ENCODE peak calls at places on chromosome 11, in ten cellular contexts. One of them, this sample, is unnamed.

GRCh38 chr11:92580931-92581330 is 356.3 kb downstream of the FAT3 start:
- DNase-seq in amniotic stem cell: no peak
- DNase-seq in germinal center: no peak
- DNase-seq in AG09319: no peak
- DNase-seq in NCI-H2081: no peak
- DNase-seq in kidney tubule cell: no peak
- DNase-seq in stimulated activated CD4-positive, alpha-beta T cell treated with anti-CD3 and anti-CD28 coated beads, Interleukin-1b, Interleukin-23, amount 100 ng/mL, for 1 hour: no peak
- DNase-seq in cerebellar cortex: no peak
- DNase-seq in HTR-8/SVneo: no peak
- DNase-seq in T-helper 1 cell: no peak
- DNase-seq in this sample: no peak

GRCh38 chr11:78371221-78371899 is 46.3 kb downstream of the GAB2 start:
- DNase-seq in amniotic stem cell: no peak
- DNase-seq in germinal center: peak; percentile 10
- DNase-seq in AG09319: no peak
- DNase-seq in NCI-H2081: no peak
- DNase-seq in kidney tubule cell: no peak
- DNase-seq in stimulated activated CD4-positive, alpha-beta T cell treated with anti-CD3 and anti-CD28 coated beads, Interleukin-1b, Interleukin-23, amount 100 ng/mL, for 1 hour: no peak
- DNase-seq in cerebellar cortex: no peak
- DNase-seq in HTR-8/SVneo: no peak
- DNase-seq in T-helper 1 cell: no peak
- DNase-seq in this sample: no peak

GRCh38 chr11:13169709-13170108 is 107.9 kb upstream of the BMAL1 start:
- DNase-seq in amniotic stem cell: peak; percentile 45
- DNase-seq in germinal center: no peak
- DNase-seq in AG09319: peak; percentile 41
- DNase-seq in NCI-H2081: no peak
- DNase-seq in kidney tubule cell: peak; percentile 78
- DNase-seq in stimulated activated CD4-positive, alpha-beta T cell treated with anti-CD3 and anti-CD28 coated beads, Interleukin-1b, Interleukin-23, amount 100 ng/mL, for 1 hour: no peak
- DNase-seq in cerebellar cortex: no peak
- DNase-seq in HTR-8/SVneo: no peak
- DNase-seq in T-helper 1 cell: no peak
- DNase-seq in this sample: no peak

GRCh38 chr11:43866520-43866919 is 14.1 kb upstream of the ALKBH3 start:
- DNase-seq in amniotic stem cell: no peak
- DNase-seq in germinal center: no peak
- DNase-seq in AG09319: no peak
- DNase-seq in NCI-H2081: no peak
- DNase-seq in kidney tubule cell: no peak
- DNase-seq in stimulated activated CD4-positive, alpha-beta T cell treated with anti-CD3 and anti-CD28 coated beads, Interleukin-1b, Interleukin-23, amount 100 ng/mL, for 1 hour: no peak
- DNase-seq in cerebellar cortex: no peak
- DNase-seq in HTR-8/SVneo: no peak
- DNase-seq in T-helper 1 cell: no peak
- DNase-seq in this sample: no peak

GRCh38 chr11:108025387-108026080 is 16.8 kb downstream of the CUL5 start:
- DNase-seq in amniotic stem cell: no peak
- DNase-seq in germinal center: no peak
- DNase-seq in AG09319: no peak
- DNase-seq in NCI-H2081: no peak
- DNase-seq in kidney tubule cell: no peak
- DNase-seq in stimulated activated CD4-positive, alpha-beta T cell treated with anti-CD3 and anti-CD28 coated beads, Interleukin-1b, Interleukin-23, amount 100 ng/mL, for 1 hour: no peak
- DNase-seq in cerebellar cortex: no peak
- DNase-seq in HTR-8/SVneo: no peak
- DNase-seq in T-helper 1 cell: no peak
- DNase-seq in this sample: peak; percentile 36

GRCh38 chr11:118882489-118882888 is 1.2 kb upstream of the CXCR5 start:
- DNase-seq in amniotic stem cell: no peak
- DNase-seq in germinal center: no peak
- DNase-seq in AG09319: no peak
- DNase-seq in NCI-H2081: no peak
- DNase-seq in kidney tubule cell: no peak
- DNase-seq in stimulated activated CD4-positive, alpha-beta T cell treated with anti-CD3 and anti-CD28 coated beads, Interleukin-1b, Interleukin-23, amount 100 ng/mL, for 1 hour: no peak
- DNase-seq in cerebellar cortex: no peak
- DNase-seq in HTR-8/SVneo: no peak
- DNase-seq in T-helper 1 cell: peak; percentile 59
- DNase-seq in this sample: no peak

GRCh38 chr11:61967924-61968757 is 707 bp upstream of the FTH1 start:
- DNase-seq in amniotic stem cell: no peak
- DNase-seq in germinal center: peak; percentile 62
- DNase-seq in AG09319: no peak
- DNase-seq in NCI-H2081: peak; percentile 49
- DNase-seq in kidney tubule cell: peak; percentile 52
- DNase-seq in stimulated activated CD4-positive, alpha-beta T cell treated with anti-CD3 and anti-CD28 coated beads, Interleukin-1b, Interleukin-23, amount 100 ng/mL, for 1 hour: no peak
- DNase-seq in cerebellar cortex: peak; percentile 46
- DNase-seq in HTR-8/SVneo: no peak
- DNase-seq in T-helper 1 cell: peak; percentile 60
- DNase-seq in this sample: no peak

GRCh38 chr11:31995525-31996123 is 95.2 kb upstream of the RCN1 start:
- DNase-seq in amniotic stem cell: no peak
- DNase-seq in germinal center: no peak
- DNase-seq in AG09319: peak; percentile 4
- DNase-seq in NCI-H2081: no peak
- DNase-seq in kidney tubule cell: no peak
- DNase-seq in stimulated activated CD4-positive, alpha-beta T cell treated with anti-CD3 and anti-CD28 coated beads, Interleukin-1b, Interleukin-23, amount 100 ng/mL, for 1 hour: no peak
- DNase-seq in cerebellar cortex: peak; percentile 80
- DNase-seq in HTR-8/SVneo: peak; percentile 17
- DNase-seq in T-helper 1 cell: peak; percentile 42
- DNase-seq in this sample: peak; percentile 79

GRCh38 chr11:108597736-108598355 is 4.3 kb upstream of the EXPH5 start:
- DNase-seq in amniotic stem cell: no peak
- DNase-seq in germinal center: no peak
- DNase-seq in AG09319: no peak
- DNase-seq in NCI-H2081: no peak
- DNase-seq in kidney tubule cell: no peak
- DNase-seq in stimulated activated CD4-positive, alpha-beta T cell treated with anti-CD3 and anti-CD28 coated beads, Interleukin-1b, Interleukin-23, amount 100 ng/mL, for 1 hour: no peak
- DNase-seq in cerebellar cortex: no peak
- DNase-seq in HTR-8/SVneo: no peak
- DNase-seq in T-helper 1 cell: no peak
- DNase-seq in this sample: no peak

GRCh38 chr11:108511851-108512474 is 13.8 kb upstream of the POGLUT3 start:
- DNase-seq in amniotic stem cell: no peak
- DNase-seq in germinal center: no peak
- DNase-seq in AG09319: no peak
- DNase-seq in NCI-H2081: no peak
- DNase-seq in kidney tubule cell: peak; percentile 98
- DNase-seq in stimulated activated CD4-positive, alpha-beta T cell treated with anti-CD3 and anti-CD28 coated beads, Interleukin-1b, Interleukin-23, amount 100 ng/mL, for 1 hour: no peak
- DNase-seq in cerebellar cortex: no peak
- DNase-seq in HTR-8/SVneo: no peak
- DNase-seq in T-helper 1 cell: no peak
- DNase-seq in this sample: no peak

GRCh38 chr11:34305095-34305692 is 52.6 kb downstream of the ABTB2 start:
- DNase-seq in amniotic stem cell: no peak
- DNase-seq in germinal center: no peak
- DNase-seq in AG09319: no peak
- DNase-seq in NCI-H2081: no peak
- DNase-seq in kidney tubule cell: peak; percentile 37
- DNase-seq in stimulated activated CD4-positive, alpha-beta T cell treated with anti-CD3 and anti-CD28 coated beads, Interleukin-1b, Interleukin-23, amount 100 ng/mL, for 1 hour: no peak
- DNase-seq in cerebellar cortex: peak; percentile 11
- DNase-seq in HTR-8/SVneo: no peak
- DNase-seq in T-helper 1 cell: no peak
- DNase-seq in this sample: no peak

GRCh38 chr11:16052750-16053149 is 303.6 kb downstream of the SOX6 start:
- DNase-seq in amniotic stem cell: no peak
- DNase-seq in germinal center: no peak
- DNase-seq in AG09319: no peak
- DNase-seq in NCI-H2081: no peak
- DNase-seq in kidney tubule cell: no peak
- DNase-seq in stimulated activated CD4-positive, alpha-beta T cell treated with anti-CD3 and anti-CD28 coated beads, Interleukin-1b, Interleukin-23, amount 100 ng/mL, for 1 hour: no peak
- DNase-seq in cerebellar cortex: no peak
- DNase-seq in HTR-8/SVneo: no peak
- DNase-seq in T-helper 1 cell: no peak
- DNase-seq in this sample: peak; percentile 35

GRCh38 chr11:3109921-3110706 is 52.9 kb upstream of the CARS1 start:
- DNase-seq in amniotic stem cell: no peak
- DNase-seq in germinal center: peak; percentile 71
- DNase-seq in AG09319: no peak
- DNase-seq in NCI-H2081: no peak
- DNase-seq in kidney tubule cell: peak; percentile 37
- DNase-seq in stimulated activated CD4-positive, alpha-beta T cell treated with anti-CD3 and anti-CD28 coated beads, Interleukin-1b, Interleukin-23, amount 100 ng/mL, for 1 hour: no peak
- DNase-seq in cerebellar cortex: peak; percentile 14
- DNase-seq in HTR-8/SVneo: peak; percentile 51
- DNase-seq in T-helper 1 cell: peak; percentile 14
- DNase-seq in this sample: peak; percentile 44

GRCh38 chr11:77557553-77557952 is 32.2 kb upstream of the AQP11 start:
- DNase-seq in amniotic stem cell: no peak
- DNase-seq in germinal center: no peak
- DNase-seq in AG09319: no peak
- DNase-seq in NCI-H2081: peak; percentile 21
- DNase-seq in kidney tubule cell: peak; percentile 11
- DNase-seq in stimulated activated CD4-positive, alpha-beta T cell treated with anti-CD3 and anti-CD28 coated beads, Interleukin-1b, Interleukin-23, amount 100 ng/mL, for 1 hour: no peak
- DNase-seq in cerebellar cortex: peak; percentile 62
- DNase-seq in HTR-8/SVneo: no peak
- DNase-seq in T-helper 1 cell: no peak
- DNase-seq in this sample: peak; percentile 62

GRCh38 chr11:119782673-119783072 is 53.7 kb upstream of the NECTIN1 start:
- DNase-seq in amniotic stem cell: no peak
- DNase-seq in germinal center: no peak
- DNase-seq in AG09319: no peak
- DNase-seq in NCI-H2081: no peak
- DNase-seq in kidney tubule cell: no peak
- DNase-seq in stimulated activated CD4-positive, alpha-beta T cell treated with anti-CD3 and anti-CD28 coated beads, Interleukin-1b, Interleukin-23, amount 100 ng/mL, for 1 hour: no peak
- DNase-seq in cerebellar cortex: peak; percentile 62
- DNase-seq in HTR-8/SVneo: no peak
- DNase-seq in T-helper 1 cell: no peak
- DNase-seq in this sample: peak; percentile 20

GRCh38 chr11:16096336-16096735 is 260.0 kb downstream of the SOX6 start:
- DNase-seq in amniotic stem cell: no peak
- DNase-seq in germinal center: no peak
- DNase-seq in AG09319: no peak
- DNase-seq in NCI-H2081: no peak
- DNase-seq in kidney tubule cell: peak; percentile 7
- DNase-seq in stimulated activated CD4-positive, alpha-beta T cell treated with anti-CD3 and anti-CD28 coated beads, Interleukin-1b, Interleukin-23, amount 100 ng/mL, for 1 hour: no peak
- DNase-seq in cerebellar cortex: no peak
- DNase-seq in HTR-8/SVneo: no peak
- DNase-seq in T-helper 1 cell: no peak
- DNase-seq in this sample: no peak

GRCh38 chr11:67260406-67260805 is 5.9 kb upstream of the GRK2 start:
- DNase-seq in amniotic stem cell: no peak
- DNase-seq in germinal center: no peak
- DNase-seq in AG09319: no peak
- DNase-seq in NCI-H2081: no peak
- DNase-seq in kidney tubule cell: no peak
- DNase-seq in stimulated activated CD4-positive, alpha-beta T cell treated with anti-CD3 and anti-CD28 coated beads, Interleukin-1b, Interleukin-23, amount 100 ng/mL, for 1 hour: no peak
- DNase-seq in cerebellar cortex: no peak
- DNase-seq in HTR-8/SVneo: no peak
- DNase-seq in T-helper 1 cell: no peak
- DNase-seq in this sample: no peak

GRCh38 chr11:73189315-73189714 is 28.8 kb upstream of the P2RY2 start:
- DNase-seq in amniotic stem cell: no peak
- DNase-seq in germinal center: peak; percentile 72
- DNase-seq in AG09319: no peak
- DNase-seq in NCI-H2081: no peak
- DNase-seq in kidney tubule cell: no peak
- DNase-seq in stimulated activated CD4-positive, alpha-beta T cell treated with anti-CD3 and anti-CD28 coated beads, Interleukin-1b, Interleukin-23, amount 100 ng/mL, for 1 hour: no peak
- DNase-seq in cerebellar cortex: no peak
- DNase-seq in HTR-8/SVneo: no peak
- DNase-seq in T-helper 1 cell: no peak
- DNase-seq in this sample: no peak

GRCh38 chr11:45949992-45950407 is 27.5 kb downstream of the LARGE2 start:
- DNase-seq in amniotic stem cell: no peak
- DNase-seq in germinal center: no peak
- DNase-seq in AG09319: no peak
- DNase-seq in NCI-H2081: no peak
- DNase-seq in kidney tubule cell: no peak
- DNase-seq in stimulated activated CD4-positive, alpha-beta T cell treated with anti-CD3 and anti-CD28 coated beads, Interleukin-1b, Interleukin-23, amount 100 ng/mL, for 1 hour: no peak
- DNase-seq in cerebellar cortex: peak; percentile 7
- DNase-seq in HTR-8/SVneo: no peak
- DNase-seq in T-helper 1 cell: no peak
- DNase-seq in this sample: no peak

GRCh38 chr11:2566223-2567025 is 121.6 kb downstream of the KCNQ1 start:
- DNase-seq in amniotic stem cell: no peak
- DNase-seq in germinal center: no peak
- DNase-seq in AG09319: no peak
- DNase-seq in NCI-H2081: no peak
- DNase-seq in kidney tubule cell: no peak
- DNase-seq in stimulated activated CD4-positive, alpha-beta T cell treated with anti-CD3 and anti-CD28 coated beads, Interleukin-1b, Interleukin-23, amount 100 ng/mL, for 1 hour: no peak
- DNase-seq in cerebellar cortex: no peak
- DNase-seq in HTR-8/SVneo: no peak
- DNase-seq in T-helper 1 cell: no peak
- DNase-seq in this sample: no peak

GRCh38 chr11:61912991-61913698 is 4.2 kb downstream of the RAB3IL1 start:
- DNase-seq in amniotic stem cell: no peak
- DNase-seq in germinal center: no peak
- DNase-seq in AG09319: no peak
- DNase-seq in NCI-H2081: no peak
- DNase-seq in kidney tubule cell: no peak
- DNase-seq in stimulated activated CD4-positive, alpha-beta T cell treated with anti-CD3 and anti-CD28 coated beads, Interleukin-1b, Interleukin-23, amount 100 ng/mL, for 1 hour: no peak
- DNase-seq in cerebellar cortex: no peak
- DNase-seq in HTR-8/SVneo: no peak
- DNase-seq in T-helper 1 cell: no peak
- DNase-seq in this sample: no peak

GRCh38 chr11:72613977-72614376 is 60.2 kb downstream of the PDE2A start:
- DNase-seq in amniotic stem cell: no peak
- DNase-seq in germinal center: peak; percentile 88
- DNase-seq in AG09319: no peak
- DNase-seq in NCI-H2081: no peak
- DNase-seq in kidney tubule cell: no peak
- DNase-seq in stimulated activated CD4-positive, alpha-beta T cell treated with anti-CD3 and anti-CD28 coated beads, Interleukin-1b, Interleukin-23, amount 100 ng/mL, for 1 hour: no peak
- DNase-seq in cerebellar cortex: no peak
- DNase-seq in HTR-8/SVneo: no peak
- DNase-seq in T-helper 1 cell: no peak
- DNase-seq in this sample: no peak

GRCh38 chr11:64078905-64079304 is 43.2 kb downstream of the FLRT1 start:
- DNase-seq in amniotic stem cell: no peak
- DNase-seq in germinal center: no peak
- DNase-seq in AG09319: no peak
- DNase-seq in NCI-H2081: no peak
- DNase-seq in kidney tubule cell: no peak
- DNase-seq in stimulated activated CD4-positive, alpha-beta T cell treated with anti-CD3 and anti-CD28 coated beads, Interleukin-1b, Interleukin-23, amount 100 ng/mL, for 1 hour: no peak
- DNase-seq in cerebellar cortex: no peak
- DNase-seq in HTR-8/SVneo: no peak
- DNase-seq in T-helper 1 cell: no peak
- DNase-seq in this sample: no peak

GRCh38 chr11:86608251-86608799 is 64.1 kb downstream of the ME3 start:
- DNase-seq in amniotic stem cell: peak; percentile 62
- DNase-seq in germinal center: peak; percentile 23
- DNase-seq in AG09319: peak; percentile 59
- DNase-seq in NCI-H2081: peak; percentile 41
- DNase-seq in kidney tubule cell: peak; percentile 78
- DNase-seq in stimulated activated CD4-positive, alpha-beta T cell treated with anti-CD3 and anti-CD28 coated beads, Interleukin-1b, Interleukin-23, amount 100 ng/mL, for 1 hour: no peak
- DNase-seq in cerebellar cortex: peak; percentile 83
- DNase-seq in HTR-8/SVneo: peak; percentile 63
- DNase-seq in T-helper 1 cell: peak; percentile 56
- DNase-seq in this sample: peak; percentile 56

GRCh38 chr11:79466411-79466810 is 25.6 kb upstream of the TENM4 start:
- DNase-seq in amniotic stem cell: peak; percentile 61
- DNase-seq in germinal center: no peak
- DNase-seq in AG09319: peak; percentile 14
- DNase-seq in NCI-H2081: no peak
- DNase-seq in kidney tubule cell: peak; percentile 86
- DNase-seq in stimulated activated CD4-positive, alpha-beta T cell treated with anti-CD3 and anti-CD28 coated beads, Interleukin-1b, Interleukin-23, amount 100 ng/mL, for 1 hour: no peak
- DNase-seq in cerebellar cortex: no peak
- DNase-seq in HTR-8/SVneo: no peak
- DNase-seq in T-helper 1 cell: no peak
- DNase-seq in this sample: no peak

GRCh38 chr11:1201395-1202153 is 21.3 kb upstream of the MUC5B start:
- DNase-seq in amniotic stem cell: no peak
- DNase-seq in germinal center: no peak
- DNase-seq in AG09319: no peak
- DNase-seq in NCI-H2081: no peak
- DNase-seq in kidney tubule cell: no peak
- DNase-seq in stimulated activated CD4-positive, alpha-beta T cell treated with anti-CD3 and anti-CD28 coated beads, Interleukin-1b, Interleukin-23, amount 100 ng/mL, for 1 hour: no peak
- DNase-seq in cerebellar cortex: no peak
- DNase-seq in HTR-8/SVneo: no peak
- DNase-seq in T-helper 1 cell: no peak
- DNase-seq in this sample: no peak

GRCh38 chr11:92277871-92278270 is 53.3 kb downstream of the FAT3 start:
- DNase-seq in amniotic stem cell: no peak
- DNase-seq in germinal center: no peak
- DNase-seq in AG09319: no peak
- DNase-seq in NCI-H2081: no peak
- DNase-seq in kidney tubule cell: peak; percentile 65
- DNase-seq in stimulated activated CD4-positive, alpha-beta T cell treated with anti-CD3 and anti-CD28 coated beads, Interleukin-1b, Interleukin-23, amount 100 ng/mL, for 1 hour: no peak
- DNase-seq in cerebellar cortex: no peak
- DNase-seq in HTR-8/SVneo: no peak
- DNase-seq in T-helper 1 cell: no peak
- DNase-seq in this sample: no peak

GRCh38 chr11:6216501-6216900 is 11.1 kb downstream of the C11orf42 start:
- DNase-seq in amniotic stem cell: no peak
- DNase-seq in germinal center: no peak
- DNase-seq in AG09319: no peak
- DNase-seq in NCI-H2081: no peak
- DNase-seq in kidney tubule cell: no peak
- DNase-seq in stimulated activated CD4-positive, alpha-beta T cell treated with anti-CD3 and anti-CD28 coated beads, Interleukin-1b, Interleukin-23, amount 100 ng/mL, for 1 hour: no peak
- DNase-seq in cerebellar cortex: no peak
- DNase-seq in HTR-8/SVneo: no peak
- DNase-seq in T-helper 1 cell: no peak
- DNase-seq in this sample: no peak